ENCODE peak calls at places on chromosomes 12 and 14, in six cellular contexts. Z is K562, H is GM12891, Y is HepG2, U is H1, A is GM12878. T is an unnamed sample.

GRCh38 chr12:131041216-131041967 is 87.7 kb downstream of the ADGRD1 start:
- DNase-seq in Z (no peak), H (no peak), Y (no peak), U (no peak), A (no peak), T (no peak)

GRCh38 chr12:128940974-128941373 is 87.7 kb downstream of the GLT1D1 start:
- DNase-seq in Z (no peak), H (no peak), Y (no peak), U (no peak), A (no peak), T (no peak)

GRCh38 chr14:89179891-89180404 is 237.1 kb downstream of the FOXN3 start:
- DNase-seq in Z (no peak), H (no peak), Y (no peak), U (no peak), A (no peak), T (no peak)

GRCh38 chr14:84959796-84960515 is 570.0 kb upstream of the FLRT2 start:
- DNase-seq in Z (no peak), H (no peak), Y (no peak), U (no peak), A (no peak), T (no peak)

GRCh38 chr14:36515896-36516718 is 3.9 kb downstream of the NKX2-1 start:
- DNase-seq in Z (no peak), H (no peak), Y (no peak), U (no peak), A (no peak), T (no peak)

GRCh38 chr12:24363177-24363754 is 413.8 kb upstream of the SOX5 start:
- DNase-seq in Z (no peak), H (no peak), Y (no peak), U (no peak), A (no peak), T (no peak)

GRCh38 chr12:112928978-112929377 is 9.3 kb upstream of the OAS3 start:
- DNase-seq in Z (no peak), H (no peak), Y (no peak), U (no peak), A (no peak), T (no peak)

GRCh38 chr12:42588308-42588836 is 1.2 kb downstream of the PRICKLE1 start:
- DNase-seq in Z (no peak), H (no peak), Y (no peak), U (no peak), A (no peak), T (no peak)

GRCh38 chr14:61470261-61470953 is 149.0 kb downstream of the PRKCH start:
- DNase-seq in Z (no peak), H (no peak), Y (no peak), U (no peak), A (no peak), T (no peak)

GRCh38 chr12:14471497-14471896 is 96.2 kb downstream of the PLBD1 start:
- DNase-seq in Z (no peak), H (no peak), Y (no peak), U (no peak), A (no peak), T (no peak)

GRCh38 chr12:98424726-98425401 is 90.5 kb upstream of the TMPO start:
- DNase-seq in Z (peak), H (peak), Y (peak), U (no peak), A (no peak), T (no peak)

GRCh38 chr12:117129391-117129790 is 30.2 kb upstream of the TESC start:
- DNase-seq in Z (no peak), H (no peak), Y (no peak), U (no peak), A (no peak), T (no peak)

GRCh38 chr14:36068777-36069534 is 107.6 kb downstream of the PTCSC3 start:
- DNase-seq in Z (no peak), H (no peak), Y (no peak), U (no peak), A (no peak), T (no peak)

GRCh38 chr12:56565510-56566101 is 44.0 kb downstream of the RBMS2 start:
- DNase-seq in Z (peak), H (peak), Y (peak), U (no peak), A (no peak), T (peak)

GRCh38 chr12:11202811-11203210 is 16.1 kb upstream of the TAS2R42 start:
- DNase-seq in Z (no peak), H (no peak), Y (no peak), U (no peak), A (no peak), T (no peak)

GRCh38 chr12:122917508-122918227 is 21.7 kb upstream of the VPS37B start:
- DNase-seq in Z (peak), H (no peak), Y (peak), U (no peak), A (no peak), T (no peak)
- TF ChIP-seq POLR2AphosphoS5 in Z (no peak), H (no peak), Y (no peak), U (no peak), A (no peak), T (no peak)

GRCh38 chr12:40988831-40989230 is 199.3 kb upstream of the PDZRN4 start:
- DNase-seq in Z (no peak), H (no peak), Y (no peak), U (no peak), A (no peak), T (no peak)
- TF ChIP-seq TAF1 in Z (no peak), H (no peak), Y (no peak), U (no peak), A (no peak), T (no peak)

GRCh38 chr14:50943261-50943942 is 881 bp downstream of the PYGL start:
- DNase-seq in Z (peak), H (no peak), Y (peak), U (no peak), A (no peak), T (no peak)

GRCh38 chr14:50943943-50944646 is at the start of gene PYGL:
- DNase-seq in Z (peak), H (peak), Y (peak), U (no peak), A (no peak), T (peak)

GRCh38 chr14:50947446-50947845 is 3.2 kb upstream of the PYGL start:
- DNase-seq in Z (no peak), H (no peak), Y (peak), U (no peak), A (no peak), T (no peak)

GRCh38 chr14:50946234-50946935 is 2.1 kb upstream of the PYGL start:
- DNase-seq in Z (no peak), H (no peak), Y (peak), U (no peak), A (no peak), T (no peak)

GRCh38 chr14:50944647-50945413 is 547 bp upstream of the PYGL start:
- DNase-seq in Z (no peak), H (no peak), Y (peak), U (no peak), A (no peak), T (no peak)
- TF ChIP-seq POLR2A in Z (no peak), H (no peak), Y (peak), U (no peak), A (no peak), T (no peak)

GRCh38 chr12:13255792-13256704 is 59.5 kb downstream of the EMP1 start:
- DNase-seq in Z (peak), H (peak), Y (peak), U (peak), A (peak), T (peak)
- TF ChIP-seq POLR2AphosphoS5 in Z (no peak), H (no peak), Y (no peak), U (peak), A (no peak), T (no peak)

GRCh38 chr14:105836160-105836559 is 309.8 kb downstream of the TMEM121 start:
- DNase-seq in Z (no peak), H (no peak), Y (no peak), U (no peak), A (no peak), T (no peak)
- TF ChIP-seq TAF1 in Z (no peak), H (no peak), Y (no peak), U (no peak), A (no peak), T (no peak)

DNA sequence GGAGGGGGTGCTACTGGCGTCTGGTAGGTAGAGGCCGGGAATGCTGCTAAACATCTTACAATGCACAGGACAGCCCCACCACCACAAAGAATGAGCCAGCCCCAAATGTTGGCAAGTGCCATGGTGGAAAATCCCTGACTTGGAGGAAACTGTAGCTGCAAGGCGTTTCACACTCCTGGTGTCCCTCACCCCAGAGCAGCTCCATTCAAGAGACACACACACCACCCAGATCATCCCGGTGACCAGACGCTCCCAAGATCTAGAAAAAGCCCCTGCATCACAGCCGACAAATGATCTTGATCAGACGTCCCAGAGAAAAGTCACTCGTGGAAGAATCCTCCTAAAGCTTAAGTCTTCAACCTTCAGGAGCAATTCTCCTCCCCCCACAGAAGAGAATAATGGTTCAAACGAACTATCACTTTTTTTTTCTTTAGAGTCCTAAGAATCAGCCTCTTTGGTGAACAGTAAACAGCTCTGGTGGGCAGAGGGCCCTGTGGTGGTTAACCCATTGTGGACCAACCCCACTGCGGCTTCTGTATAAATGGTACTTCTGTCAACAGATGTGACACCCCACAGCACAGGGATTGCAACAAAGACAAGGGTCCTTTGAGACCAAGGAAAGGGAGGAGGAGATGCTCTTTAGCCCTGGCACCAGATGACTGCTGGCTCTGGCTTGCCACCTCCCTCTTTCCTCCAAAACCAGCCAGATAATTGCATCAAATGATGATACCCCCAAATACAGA is 2.7 kb downstream of the GLTP start:
- DNase-seq in Z (no peak), H (no peak), Y (no peak), U (no peak), A (no peak), T (no peak)
- TF ChIP-seq POLR2A in Z (no peak), H (no peak), Y (no peak), U (no peak), A (no peak), T (no peak)